ENCODE peak calls at places on chromosomes 16 and 17, in eight cellular contexts. W is PC-3, N is GM10248, L is erythroblast, V is RWPE1, M is fibroblast of mammary gland, A is fibroblast of the conjunctiva, R is NAMALWA. J is an unnamed sample.

GRCh38 chr17:19978206-19978802 is 676 bp upstream of the AKAP10 start:
- DNase-seq in W (no peak), N (no peak), L (peak), V (no peak), M (peak), A (no peak), R (no peak), J (no peak)

GRCh38 chr16:58451945-58452401 is 48.0 kb upstream of the NDRG4 start:
- DNase-seq in W (peak), N (no peak), L (peak), V (peak), M (peak), A (no peak), R (no peak), J (no peak)

GRCh38 chr16:13554020-13554419 is 365.9 kb upstream of the ERCC4 start:
- DNase-seq in W (no peak), N (no peak), L (no peak), V (no peak), M (no peak), A (no peak), R (peak), J (no peak)

GRCh38 chr17:35577826-35578194 is 561 bp downstream of the PEX12 start:
- DNase-seq in W (no peak), N (no peak), L (peak), V (no peak), M (peak), A (no peak), R (peak), J (no peak)

GRCh38 chr16:57167951-57168350 is 17.9 kb downstream of the PSME3IP1 start:
- DNase-seq in W (peak), N (peak), L (peak), V (peak), M (peak), A (peak), R (peak), J (no peak)

GRCh38 chr16:64172191-64172590 is 949.7 kb downstream of the CDH11 start:
- DNase-seq in W (no peak), N (no peak), L (no peak), V (no peak), M (no peak), A (no peak), R (no peak), J (no peak)

GRCh38 chr16:81003610-81004460 is 2.9 kb downstream of the CMC2 start:
- DNase-seq in W (no peak), N (no peak), L (no peak), V (no peak), M (peak), A (no peak), R (no peak), J (no peak)

GRCh38 chr17:74334393-74335039 is 8.5 kb downstream of the KIF19 start:
- DNase-seq in W (no peak), N (no peak), L (no peak), V (no peak), M (no peak), A (no peak), R (no peak), J (no peak)

GRCh38 chr16:84190731-84191388 is at the start of gene ADAD2:
- DNase-seq in W (no peak), N (no peak), L (peak), V (peak), M (no peak), A (no peak), R (no peak), J (no peak)

J was measured in SHP77 treated with DMSO at 0.1 percent for 48 hours.